ENCODE peak calls at places on chromosomes 16 and 17, in eight cellular contexts. One of them, this sample, is unnamed.

GRCh38 chr17:8557176-8557806 is 73.2 kb downstream of the MYH10 start:
- DNase-seq in CD4-positive, CD25-positive, alpha-beta regulatory T cell: no peak
- DNase-seq in ascending aorta: no peak
- DNase-seq in WTC11: no peak
- DNase-seq in stromal cell of bone marrow: no peak
- DNase-seq in activated T-helper 9 cell treated with anti-CD3 and anti-CD28 coated beads, Interleukin-2, amount 50 U/mL, for 16 hours: no peak
- DNase-seq in dorsolateral prefrontal cortex: no peak
- DNase-seq in Daoy: no peak
- DNase-seq in this sample: no peak

GRCh38 chr17:75130632-75131277 is 787 bp downstream of the NT5C start:
- DNase-seq in CD4-positive, CD25-positive, alpha-beta regulatory T cell: no peak
- DNase-seq in ascending aorta: no peak
- DNase-seq in WTC11: peak; percentile 75
- DNase-seq in stromal cell of bone marrow: no peak
- DNase-seq in activated T-helper 9 cell treated with anti-CD3 and anti-CD28 coated beads, Interleukin-2, amount 50 U/mL, for 16 hours: no peak
- DNase-seq in dorsolateral prefrontal cortex: peak; percentile 49
- DNase-seq in Daoy: peak; percentile 75
- DNase-seq in this sample: peak; percentile 50

GRCh38 chr17:56914641-56915263 is 903 bp upstream of the TRIM25 start:
- DNase-seq in CD4-positive, CD25-positive, alpha-beta regulatory T cell: no peak
- DNase-seq in ascending aorta: no peak
- DNase-seq in WTC11: no peak
- DNase-seq in stromal cell of bone marrow: no peak
- DNase-seq in activated T-helper 9 cell treated with anti-CD3 and anti-CD28 coated beads, Interleukin-2, amount 50 U/mL, for 16 hours: no peak
- DNase-seq in dorsolateral prefrontal cortex: no peak
- DNase-seq in Daoy: no peak
- DNase-seq in this sample: no peak

GRCh38 chr16:66058181-66058580 is 308.3 kb upstream of the CDH5 start:
- DNase-seq in CD4-positive, CD25-positive, alpha-beta regulatory T cell: no peak
- DNase-seq in ascending aorta: no peak
- DNase-seq in WTC11: no peak
- DNase-seq in stromal cell of bone marrow: peak; percentile 57
- DNase-seq in activated T-helper 9 cell treated with anti-CD3 and anti-CD28 coated beads, Interleukin-2, amount 50 U/mL, for 16 hours: no peak
- DNase-seq in dorsolateral prefrontal cortex: no peak
- DNase-seq in Daoy: no peak
- DNase-seq in this sample: no peak

GRCh38 chr17:38447502-38448095 is 19.3 kb downstream of the ARHGAP23 start:
- DNase-seq in CD4-positive, CD25-positive, alpha-beta regulatory T cell: no peak
- DNase-seq in ascending aorta: no peak
- DNase-seq in WTC11: no peak
- DNase-seq in stromal cell of bone marrow: no peak
- DNase-seq in activated T-helper 9 cell treated with anti-CD3 and anti-CD28 coated beads, Interleukin-2, amount 50 U/mL, for 16 hours: no peak
- DNase-seq in dorsolateral prefrontal cortex: no peak
- DNase-seq in Daoy: peak; percentile 27
- DNase-seq in this sample: no peak

GRCh38 chr17:42270175-42270545 is 6.0 kb downstream of the STAT5B start:
- DNase-seq in CD4-positive, CD25-positive, alpha-beta regulatory T cell: no peak
- DNase-seq in ascending aorta: no peak
- DNase-seq in WTC11: no peak
- DNase-seq in stromal cell of bone marrow: no peak
- DNase-seq in activated T-helper 9 cell treated with anti-CD3 and anti-CD28 coated beads, Interleukin-2, amount 50 U/mL, for 16 hours: no peak
- DNase-seq in dorsolateral prefrontal cortex: no peak
- DNase-seq in Daoy: no peak
- DNase-seq in this sample: no peak

GRCh38 chr16:72467157-72467759 is 295.3 kb upstream of the PMFBP1 start:
- DNase-seq in CD4-positive, CD25-positive, alpha-beta regulatory T cell: no peak
- DNase-seq in ascending aorta: no peak
- DNase-seq in WTC11: no peak
- DNase-seq in stromal cell of bone marrow: peak; percentile 28
- DNase-seq in activated T-helper 9 cell treated with anti-CD3 and anti-CD28 coated beads, Interleukin-2, amount 50 U/mL, for 16 hours: no peak
- DNase-seq in dorsolateral prefrontal cortex: no peak
- DNase-seq in Daoy: peak; percentile 17
- DNase-seq in this sample: no peak

GRCh38 chr17:59846391-59847165 is 46.2 kb downstream of the TUBD1 start:
- DNase-seq in CD4-positive, CD25-positive, alpha-beta regulatory T cell: peak; percentile 37
- DNase-seq in ascending aorta: no peak
- DNase-seq in WTC11: no peak
- DNase-seq in stromal cell of bone marrow: peak; percentile 77
- DNase-seq in activated T-helper 9 cell treated with anti-CD3 and anti-CD28 coated beads, Interleukin-2, amount 50 U/mL, for 16 hours: no peak
- DNase-seq in dorsolateral prefrontal cortex: no peak
- DNase-seq in Daoy: peak; percentile 93
- DNase-seq in this sample: no peak

GRCh38 chr17:36975922-36976515 is 27.3 kb downstream of the AATF start:
- DNase-seq in CD4-positive, CD25-positive, alpha-beta regulatory T cell: no peak
- DNase-seq in ascending aorta: no peak
- DNase-seq in WTC11: no peak
- DNase-seq in stromal cell of bone marrow: no peak
- DNase-seq in activated T-helper 9 cell treated with anti-CD3 and anti-CD28 coated beads, Interleukin-2, amount 50 U/mL, for 16 hours: no peak
- DNase-seq in dorsolateral prefrontal cortex: no peak
- DNase-seq in Daoy: no peak
- DNase-seq in this sample: no peak

GRCh38 chr16:83366228-83366627 is 441.6 kb upstream of the HSBP1 start:
- DNase-seq in CD4-positive, CD25-positive, alpha-beta regulatory T cell: no peak
- DNase-seq in ascending aorta: no peak
- DNase-seq in WTC11: no peak
- DNase-seq in stromal cell of bone marrow: no peak
- DNase-seq in activated T-helper 9 cell treated with anti-CD3 and anti-CD28 coated beads, Interleukin-2, amount 50 U/mL, for 16 hours: no peak
- DNase-seq in dorsolateral prefrontal cortex: no peak
- DNase-seq in Daoy: peak; percentile 28
- DNase-seq in this sample: no peak

GRCh38 chr17:63196772-63197335 is 230.8 kb downstream of the TANC2 start:
- DNase-seq in CD4-positive, CD25-positive, alpha-beta regulatory T cell: peak; percentile 4
- DNase-seq in ascending aorta: no peak
- DNase-seq in WTC11: no peak
- DNase-seq in stromal cell of bone marrow: no peak
- DNase-seq in activated T-helper 9 cell treated with anti-CD3 and anti-CD28 coated beads, Interleukin-2, amount 50 U/mL, for 16 hours: no peak
- DNase-seq in dorsolateral prefrontal cortex: no peak
- DNase-seq in Daoy: no peak
- DNase-seq in this sample: no peak

GRCh38 chr17:4503283-4504005 is 4.8 kb downstream of the SPNS2 start:
- DNase-seq in CD4-positive, CD25-positive, alpha-beta regulatory T cell: no peak
- DNase-seq in ascending aorta: no peak
- DNase-seq in WTC11: no peak
- DNase-seq in stromal cell of bone marrow: no peak
- DNase-seq in activated T-helper 9 cell treated with anti-CD3 and anti-CD28 coated beads, Interleukin-2, amount 50 U/mL, for 16 hours: no peak
- DNase-seq in dorsolateral prefrontal cortex: no peak
- DNase-seq in Daoy: no peak
- DNase-seq in this sample: no peak